ENCODE peak calls at places on chromosome 20, in eight cellular contexts. R is MM.1S; V is anterior cingulate cortex; A is neural crest cell; S is stimulated activated CD8-positive, alpha-beta memory T cell treated with anti-CD3 and anti-CD28 coated beads, Interleukin-15, amount 100 ng/mL, for 24 hours; L is head of caudate nucleus; X is MV-4-11; N is PC-9. H is an unnamed sample.

GRCh38 chr20:9635756-9636155 is 121.4 kb downstream of the LAMP5 start:
- DNase-seq in R (no peak), V (no peak), A (no peak), S (no peak), L (no peak), X (no peak), N (no peak), H (no peak)

GRCh38 chr20:53162251-53162835 is 190.2 kb downstream of the TSHZ2 start:
- DNase-seq in R (no peak), V (no peak), A (peak; percentile 10), S (no peak), L (no peak), X (peak; percentile 49), N (no peak), H (no peak)

GRCh38 chr20:35978041-35978513 is 9.7 kb downstream of the CNBD2 start:
- DNase-seq in R (no peak), V (no peak), A (no peak), S (no peak), L (no peak), X (peak; percentile 71), N (no peak), H (no peak)

GRCh38 chr20:62363920-62364851 is 2.9 kb downstream of the LAMA5 start:
- DNase-seq in R (no peak), V (no peak), A (no peak), S (no peak), L (no peak), X (no peak), N (peak; percentile 68), H (no peak)

GRCh38 chr20:9319687-9320384 is 194.6 kb upstream of the LAMP5 start:
- DNase-seq in R (no peak), V (no peak), A (no peak), S (no peak), L (no peak), X (peak; percentile 84), N (no peak), H (no peak)

GRCh38 chr20:44448753-44449546 is 26.7 kb upstream of the TTPAL start:
- DNase-seq in R (peak; percentile 49), V (no peak), A (peak; percentile 11), S (no peak), L (no peak), X (peak; percentile 16), N (no peak), H (no peak)

GRCh38 chr20:2386516-2387179 is 5.9 kb downstream of the TGM6 start:
- DNase-seq in R (no peak), V (no peak), A (no peak), S (no peak), L (no peak), X (no peak), N (no peak), H (no peak)

GRCh38 chr20:50438986-50439407 is 71.2 kb upstream of the PTPN1 start:
- DNase-seq in R (no peak), V (no peak), A (no peak), S (no peak), L (no peak), X (no peak), N (peak; percentile 98), H (no peak)

GRCh38 chr20:34549291-34549928 is 9.1 kb upstream of the MAP1LC3A start:
- DNase-seq in R (no peak), V (no peak), A (no peak), S (no peak), L (no peak), X (no peak), N (peak; percentile 67), H (no peak)

GRCh38 chr20:39097889-39098288 is 135.7 kb downstream of the DHX35 start:
- DNase-seq in R (no peak), V (no peak), A (no peak), S (no peak), L (no peak), X (no peak), N (no peak), H (no peak)

GRCh38 chr20:32534661-32535240 is 50.4 kb downstream of the NOL4L start:
- DNase-seq in R (no peak), V (no peak), A (no peak), S (no peak), L (peak; percentile 57), X (no peak), N (no peak), H (no peak)

GRCh38 chr20:63059684-63060056 is 52.9 kb upstream of the BHLHE23 start:
- DNase-seq in R (no peak), V (no peak), A (no peak), S (no peak), L (no peak), X (no peak), N (no peak), H (peak; percentile 11)

GRCh38 chr20:64109390-64109747 is 2.0 kb upstream of the NPBWR2 start:
- DNase-seq in R (no peak), V (no peak), A (no peak), S (no peak), L (no peak), X (no peak), N (peak; percentile 25), H (peak; percentile 44)

GRCh38 chr20:3933126-3933684 is 44.0 kb downstream of the PANK2 start:
- DNase-seq in R (no peak), V (no peak), A (no peak), S (no peak), L (no peak), X (peak; percentile 51), N (peak; percentile 25), H (no peak)

GRCh38 chr20:59835448-59836395 is 97.7 kb downstream of the SYCP2 start:
- DNase-seq in R (no peak), V (peak; percentile 42), A (peak; percentile 61), S (no peak), L (peak; percentile 63), X (no peak), N (no peak), H (no peak)

GRCh38 chr20:12575352-12576095 is 433.2 kb upstream of the SPTLC3 start:
- DNase-seq in R (no peak), V (no peak), A (no peak), S (no peak), L (no peak), X (no peak), N (no peak), H (no peak)

GRCh38 chr20:45465492-45466266 is 3.9 kb upstream of the WFDC2 start:
- DNase-seq in R (no peak), V (no peak), A (no peak), S (no peak), L (no peak), X (peak; percentile 92), N (no peak), H (no peak)

GRCh38 chr20:51886891-51887608 is 84.7 kb upstream of the SALL4 start:
- DNase-seq in R (no peak), V (no peak), A (no peak), S (no peak), L (no peak), X (no peak), N (no peak), H (no peak)

GRCh38 chr20:63493563-63494020 is 5.3 kb downstream of the EEF1A2 start:
- DNase-seq in R (no peak), V (no peak), A (no peak), S (no peak), L (no peak), X (no peak), N (no peak), H (no peak)

GRCh38 chr20:13118676-13119075 is 102.4 kb upstream of the ISM1 start:
- DNase-seq in R (no peak), V (no peak), A (no peak), S (no peak), L (no peak), X (no peak), N (no peak), H (no peak)

GRCh38 chr20:50133474-50134217 is 19.9 kb downstream of the PEDS1 start:
- DNase-seq in R (no peak), V (no peak), A (no peak), S (no peak), L (no peak), X (no peak), N (no peak), H (no peak)

GRCh38 chr20:4713401-4713800 is 8.3 kb upstream of the PRND start:
- DNase-seq in R (no peak), V (no peak), A (no peak), S (no peak), L (no peak), X (peak; percentile 54), N (peak; percentile 100), H (no peak)

GRCh38 chr20:9146649-9147048 is 77.8 kb downstream of the PLCB4 start:
- DNase-seq in R (no peak), V (no peak), A (no peak), S (no peak), L (no peak), X (no peak), N (no peak), H (no peak)

GRCh38 chr20:44656447-44656846 is 4.9 kb upstream of the ADA start:
- DNase-seq in R (no peak), V (no peak), A (no peak), S (no peak), L (no peak), X (no peak), N (no peak), H (no peak)

GRCh38 chr20:45066372-45066771 is 34.6 kb downstream of the KCNS1 start:
- DNase-seq in R (no peak), V (no peak), A (no peak), S (no peak), L (no peak), X (no peak), N (no peak), H (no peak)

GRCh38 chr20:32390999-32391398 is 32.9 kb downstream of the ASXL1 start:
- DNase-seq in R (no peak), V (no peak), A (no peak), S (no peak), L (no peak), X (peak; percentile 85), N (no peak), H (no peak)

GRCh38 chr20:46128310-46129151 is 10.4 kb downstream of the CD40 start:
- DNase-seq in R (no peak), V (no peak), A (peak; percentile 61), S (no peak), L (peak; percentile 66), X (no peak), N (no peak), H (peak; percentile 45)

GRCh38 chr20:39010496-39010895 is 48.4 kb downstream of the DHX35 start:
- DNase-seq in R (no peak), V (no peak), A (no peak), S (no peak), L (no peak), X (no peak), N (no peak), H (no peak)